ENCODE peak calls at places on chromosome 11, in four cellular contexts. V, U, K and Y are unnamed samples. For H3K27me3, the result is how much of the 10 kb centered on the place peaks cover.

GRCh38 chr11:62024975-62025374 is 57.5 kb upstream of the FTH1 start:
- DNase-seq in V (no peak), K (no peak), U (no peak), Y (peak)

GRCh38 chr11:555500-556174 is 4.9 kb downstream of the LMNTD2 start:
- DNase-seq in U (no peak), K (no peak), V (no peak), Y (no peak)

GRCh38 chr11:57424802-57425564 is 1.9 kb downstream of the SLC43A3 start:
- DNase-seq in K (peak), V (peak), U (peak), Y (peak)

GRCh38 chr11:68505596-68505995 is 45.0 kb downstream of the PPP6R3 start:
- DNase-seq in U (no peak), V (peak), K (no peak), Y (no peak)

GRCh38 chr11:130323452-130324448 is 9.0 kb upstream of the ZBTB44 start:
- DNase-seq in K (no peak), V (peak), U (no peak), Y (no peak)

GRCh38 chr11:26607725-26608506 is 35.9 kb upstream of the MUC15 start:
- DNase-seq in U (no peak), K (no peak), V (no peak), Y (no peak)

GRCh38 chr11:45650166-45651095 is 15.0 kb downstream of the CHST1 start:
- DNase-seq in K (no peak), U (no peak), V (no peak), Y (peak)

GRCh38 chr11:13023423-13023822 is 14.3 kb downstream of the RASSF10 start:
- DNase-seq in V (no peak), U (no peak), K (no peak), Y (no peak)

GRCh38 chr11:117816846-117817212 is 7.7 kb downstream of the FXYD2 start:
- DNase-seq in V (no peak), K (no peak), U (peak), Y (no peak)

GRCh38 chr11:130403301-130403804 is 25.1 kb downstream of the ADAMTS8 start:
- DNase-seq in U (peak), V (peak), K (peak), Y (peak)

GRCh38 chr11:106828576-106828975 is 189.7 kb downstream of the GUCY1A2 start:
- DNase-seq in K (no peak), V (no peak), U (no peak), Y (no peak)

GRCh38 chr11:67558084-67558772 is 25.4 kb upstream of the GSTP1 start:
- DNase-seq in V (no peak), U (no peak), K (no peak), Y (no peak)

GRCh38 chr11:130312046-130312445 is 2.7 kb downstream of the ZBTB44 start:
- DNase-seq in U (no peak), K (no peak), V (no peak), Y (no peak)

GRCh38 chr11:35836185-35836584 is 107.7 kb upstream of the LDLRAD3 start:
- DNase-seq in U (no peak), V (no peak), K (no peak), Y (no peak)

GRCh38 chr11:45654242-45654641 is 11.2 kb downstream of the CHST1 start:
- DNase-seq in U (no peak), K (no peak), V (no peak), Y (peak)

GRCh38 chr11:12473366-12473765 is 96.0 kb downstream of the PARVA start:
- DNase-seq in K (no peak), V (no peak), U (no peak), Y (no peak)

GRCh38 chr11:17875908-17876307 is 136.9 kb downstream of the SERGEF start:
- DNase-seq in K (no peak), U (no peak), V (no peak), Y (no peak)

GRCh38 chr11:17876827-17877226 is 136.0 kb downstream of the SERGEF start:
- DNase-seq in U (no peak), K (no peak), V (no peak), Y (no peak)

GRCh38 chr11:17873571-17873970 is 139.0 kb downstream of the KCNC1 start:
- DNase-seq in K (no peak), U (no peak), V (no peak), Y (no peak)

GRCh38 chr11:17877886-17878285 is 135.0 kb downstream of the SERGEF start:
- DNase-seq in U (no peak), K (no peak), V (no peak), Y (no peak)
- H3K27me3 ChIP-seq in U (under half), K (under half), V (under half), Y (under half)

GRCh38 chr11:59207988-59208432 is 4.7 kb downstream of the MPEG1 start:
- DNase-seq in U (no peak), V (peak), K (peak), Y (no peak)

GRCh38 chr11:59208956-59209355 is 3.8 kb downstream of the MPEG1 start:
- DNase-seq in V (peak), U (no peak), K (no peak), Y (no peak)

GRCh38 chr11:59205664-59206063 is 7.1 kb downstream of the MPEG1 start:
- DNase-seq in K (no peak), V (no peak), U (no peak), Y (no peak)

GRCh38 chr11:59204736-59205135 is 8.0 kb downstream of the MPEG1 start:
- DNase-seq in K (no peak), U (no peak), V (peak), Y (no peak)

GRCh38 chr11:59206635-59207034 is 6.1 kb downstream of the MPEG1 start:
- DNase-seq in U (no peak), V (peak), K (peak), Y (no peak)
- TF ChIP-seq CTCF in U (peak), V (peak), K (no peak), Y (no peak)

GRCh38 chr11:32029721-32030120 is 61.2 kb upstream of the RCN1 start:
- DNase-seq in V (no peak), U (no peak), K (no peak), Y (no peak)
- TF ChIP-seq POLR2A in V (no peak), U (no peak), K (no peak), Y (no peak)

GRCh38 chr11:134345237-134345550 is 13.4 kb downstream of the GLB1L2 start:
- DNase-seq in V (no peak), U (no peak), K (no peak), Y (no peak)

GRCh38 chr11:134346101-134346975 is 14.6 kb downstream of the GLB1L2 start:
- DNase-seq in K (no peak), V (no peak), U (no peak), Y (no peak)

GRCh38 chr11:134342572-134343340 is 11.0 kb downstream of the GLB1L2 start:
- DNase-seq in U (no peak), K (no peak), V (no peak), Y (peak)

GRCh38 chr11:134341805-134342571 is 10.2 kb downstream of the GLB1L2 start:
- DNase-seq in U (no peak), K (no peak), V (no peak), Y (peak)

DNA sequence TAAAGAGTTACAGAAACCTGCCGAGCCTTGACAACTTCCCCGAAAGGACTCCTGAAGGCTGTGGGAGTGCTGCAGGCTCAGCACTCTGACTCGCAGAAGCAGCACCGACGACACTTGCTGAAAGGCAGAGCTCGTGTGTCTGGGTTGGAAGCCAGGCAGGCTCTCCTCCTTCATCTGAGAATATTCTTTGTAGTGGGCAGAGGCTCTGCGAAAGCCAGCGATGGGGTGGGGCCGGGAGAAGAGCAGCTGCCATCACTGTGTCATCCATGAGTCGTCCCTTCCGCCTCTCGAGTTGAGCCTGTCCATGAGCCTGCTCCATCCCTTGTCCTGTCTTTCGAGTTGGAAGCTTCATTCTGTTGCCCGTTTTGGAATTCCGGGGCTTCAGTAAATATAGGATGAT is 11.9 kb downstream of the GLB1L2 start:
- DNase-seq in K (no peak), V (no peak), U (no peak), Y (no peak)
- H3K27me3 ChIP-seq in K (under half), V (under half), U (under half), Y (under half)

DNA sequence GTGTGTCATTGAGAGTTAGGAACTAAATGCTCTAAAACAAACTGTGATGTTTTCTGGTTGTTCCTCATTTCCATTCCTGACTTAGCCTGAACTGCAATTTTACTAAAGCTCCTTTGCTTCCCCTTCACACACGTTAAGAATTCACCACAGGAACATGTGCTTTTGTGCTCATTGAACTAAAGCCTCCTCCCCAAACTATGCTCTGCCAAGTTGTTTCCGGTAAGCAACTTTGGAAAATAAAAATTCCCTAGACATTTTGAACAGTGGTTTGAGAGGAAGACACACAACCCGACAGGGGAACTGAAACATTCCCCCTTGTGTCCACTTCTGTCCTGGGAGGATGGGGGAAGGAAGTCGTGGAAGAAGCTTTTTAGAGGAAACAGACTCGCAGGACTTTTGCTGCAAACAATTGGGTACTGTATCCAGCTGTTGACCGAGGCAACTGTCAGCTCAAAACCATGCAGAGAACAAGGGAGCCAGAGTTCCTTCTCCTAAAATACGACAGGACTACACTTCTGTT is 66.9 kb downstream of the GAB2 start:
- DNase-seq in K (no peak), U (no peak), V (peak), Y (peak)
- TF ChIP-seq CTCF in K (no peak), U (no peak), V (no peak), Y (no peak)

GRCh38 chr11:119103793-119104192 is 2.1 kb upstream of the DPAGT1 start:
- DNase-seq in K (no peak), U (no peak), V (no peak), Y (no peak)

GRCh38 chr11:119100246-119100959 is 1.2 kb downstream of the DPAGT1 start:
- DNase-seq in V (peak), U (no peak), K (no peak), Y (no peak)

GRCh38 chr11:119100960-119101349 is 698 bp downstream of the DPAGT1 start:
- DNase-seq in U (no peak), V (no peak), K (no peak), Y (no peak)

GRCh38 chr11:119101367-119101758 is 290 bp downstream of the DPAGT1 start:
- DNase-seq in V (no peak), U (peak), K (no peak), Y (no peak)

GRCh38 chr11:119101759-119102423 is at the start of gene DPAGT1:
- DNase-seq in K (peak), U (peak), V (peak), Y (peak)
- TF ChIP-seq POLR2A in K (no peak), U (no peak), V (peak), Y (no peak)

GRCh38 chr11:34537636-34538035 is 24.0 kb upstream of the ELF5 start:
- DNase-seq in U (no peak), V (no peak), K (no peak), Y (no peak)

GRCh38 chr11:34546511-34547206 is 33.1 kb upstream of the ELF5 start:
- DNase-seq in K (no peak), V (no peak), U (no peak), Y (no peak)

GRCh38 chr11:34542085-34542484 is 28.5 kb upstream of the ELF5 start:
- DNase-seq in V (no peak), K (no peak), U (no peak), Y (no peak)
- H3K27me3 ChIP-seq in V (half or more), K (under half), U (under half), Y (under half)

DNA sequence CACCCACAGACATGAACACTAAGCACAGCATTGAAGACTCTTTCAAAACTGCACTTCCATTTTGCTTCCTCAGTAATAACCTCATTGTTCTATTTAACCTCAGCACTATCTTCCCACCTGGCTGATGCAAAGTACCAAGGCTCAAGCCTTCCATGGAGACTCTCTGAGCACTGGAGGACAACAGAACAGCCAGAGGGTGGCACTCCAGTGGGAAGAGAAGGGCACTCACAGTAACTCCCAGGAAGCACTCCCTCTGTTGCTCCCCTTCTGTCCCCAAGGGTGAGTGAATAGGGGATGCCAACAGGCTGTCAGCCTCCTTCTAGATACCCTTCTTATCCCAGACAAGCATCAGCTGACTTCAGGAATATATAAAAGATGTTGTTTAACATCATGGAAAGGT is 3.5 kb downstream of the ME3 start:
- DNase-seq in K (no peak), U (no peak), V (no peak), Y (no peak)
- TF ChIP-seq CTCF in K (no peak), U (no peak), V (no peak), Y (no peak)

GRCh38 chr11:65492637-65493366 is 6.0 kb upstream of the MALAT1 start:
- DNase-seq in V (peak), K (peak), U (peak), Y (peak)

GRCh38 chr11:65491163-65491465 is 7.7 kb upstream of the MALAT1 start:
- DNase-seq in V (no peak), K (no peak), U (no peak), Y (peak)

GRCh38 chr11:65493367-65494176 is 5.3 kb upstream of the MALAT1 start:
- DNase-seq in U (no peak), K (peak), V (peak), Y (peak)

GRCh38 chr11:65491614-65492386 is 7.0 kb upstream of the MALAT1 start:
- DNase-seq in K (peak), V (peak), U (peak), Y (peak)

DNA sequence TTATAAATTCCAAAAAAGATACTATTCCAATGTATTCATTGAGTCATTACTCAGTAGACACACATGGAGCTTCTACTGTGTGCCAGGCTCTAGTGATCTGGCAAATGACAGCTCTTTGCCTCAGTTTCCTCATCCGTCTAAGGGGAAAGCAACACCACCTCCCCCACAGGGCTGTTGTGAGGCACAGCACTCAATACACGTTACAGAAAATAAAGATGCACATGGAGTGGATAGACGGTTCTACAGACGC is 6.5 kb upstream of the MALAT1 start:
- DNase-seq in K (no peak), V (no peak), U (no peak), Y (no peak)
- TF ChIP-seq POLR2A in K (no peak), V (no peak), U (no peak), Y (no peak)